ENCODE peak calls at places on chromosomes 5 and 9, in six cellular contexts. Q is amniotic epithelial cell; P is amygdala; M is midbrain; R is renal cortical epithelial cell; G is stimulated activated naive CD8-positive, alpha-beta T cell treated with anti-CD3 and anti-CD28 coated beads, Interleukin-15, Interleukin-2, amounts not matched to agents 100 U/mL and 50 U/mL, for 24 hours. V is an unnamed sample.

GRCh38 chr9:91302831-91303230 is 58.9 kb downstream of the AUH start:
- DNase-seq in M (no peak), P (no peak), G (no peak), Q (peak; percentile 81), R (peak; percentile 81), V (peak; percentile 92)

GRCh38 chr5:132221781-132222648 is 5.6 kb downstream of the P4HA2 start:
- DNase-seq in M (peak; percentile 17), P (no peak), G (no peak), R (no peak), Q (peak; percentile 38), V (peak; percentile 46)

GRCh38 chr9:137114613-137115393 is at the start of gene DPP7:
- DNase-seq in G (peak; percentile 88), M (peak; percentile 82), R (no peak), Q (peak; percentile 38), P (peak; percentile 85), V (peak; percentile 63)

GRCh38 chr9:137269231-137269772 is 8.2 kb upstream of the TOR4A start:
- DNase-seq in Q (peak; percentile 21), G (no peak), P (no peak), M (no peak), R (peak; percentile 33), V (peak; percentile 89)

GRCh38 chr9:75382126-75382525 is 293.8 kb downstream of the OSTF1 start:
- DNase-seq in P (no peak), R (peak; percentile 52), M (no peak), G (no peak), Q (no peak), V (no peak)

GRCh38 chr5:126913316-126913715 is 117.0 kb downstream of the MARCHF3 start:
- DNase-seq in R (no peak), Q (no peak), M (no peak), G (no peak), P (no peak), V (no peak)

GRCh38 chr5:153523831-153524230 is 33.4 kb downstream of the GRIA1 start:
- DNase-seq in P (no peak), G (no peak), Q (peak; percentile 79), R (peak; percentile 75), M (no peak), V (peak; percentile 87)

GRCh38 chr9:105154723-105155191 is 89.7 kb upstream of the SLC44A1 start:
- DNase-seq in R (peak; percentile 67), Q (peak; percentile 80), P (no peak), M (no peak), G (no peak), V (peak; percentile 74)

GRCh38 chr9:133050781-133051180 is 11.0 kb upstream of the CEL start:
- DNase-seq in P (no peak), Q (peak; percentile 12), G (no peak), M (no peak), R (no peak), V (no peak)

GRCh38 chr5:148113243-148113642 is 49.5 kb downstream of the SPINK5 start:
- DNase-seq in M (no peak), Q (no peak), G (no peak), P (no peak), R (no peak), V (no peak)

GRCh38 chr5:124741711-124742496 is 4.5 kb downstream of the ZNF608 start:
- DNase-seq in P (no peak), M (peak; percentile 45), G (no peak), Q (peak; percentile 97), R (peak; percentile 99), V (peak; percentile 66)

GRCh38 chr9:105373723-105374122 is 74.1 kb upstream of the FSD1L start:
- DNase-seq in Q (no peak), M (no peak), P (no peak), R (no peak), G (no peak), V (no peak)

GRCh38 chr9:8649157-8649556 is 849.6 kb upstream of the DMAC1 start:
- DNase-seq in R (no peak), M (no peak), P (no peak), Q (no peak), G (no peak), V (no peak)

GRCh38 chr5:129363991-129364390 is 96.1 kb upstream of the ADAMTS19 start:
- DNase-seq in G (no peak), M (no peak), R (no peak), Q (no peak), P (no peak), V (no peak)

GRCh38 chr5:44868541-44868940 is 59.8 kb downstream of the MRPS30 start:
- DNase-seq in M (no peak), Q (no peak), G (no peak), R (peak; percentile 66), P (no peak), V (no peak)

GRCh38 chr5:191949-192690 is 825 bp downstream of the LRRC14B start:
- DNase-seq in Q (no peak), R (no peak), P (no peak), M (no peak), G (no peak), V (no peak)

GRCh38 chr5:115655994-115656393 is 30.2 kb upstream of the TMED7 start:
- DNase-seq in P (no peak), M (no peak), Q (no peak), G (no peak), R (no peak), V (no peak)

GRCh38 chr5:171945066-171945465 is 61.4 kb downstream of the FBXW11 start:
- DNase-seq in P (no peak), G (no peak), M (no peak), Q (peak; percentile 74), R (peak; percentile 50), V (peak; percentile 40)

GRCh38 chr9:81489048-81489447 is 200.3 kb downstream of the TLE1 start:
- DNase-seq in Q (peak; percentile 15), R (no peak), M (no peak), G (no peak), P (no peak), V (no peak)

GRCh38 chr9:135330307-135330631 is 149.3 kb upstream of the PPP1R26 start:
- DNase-seq in P (no peak), R (no peak), M (no peak), Q (no peak), G (no peak), V (no peak)

GRCh38 chr9:116594552-116594951 is 92.6 kb upstream of the TRIM32 start:
- DNase-seq in P (no peak), Q (peak; percentile 69), M (no peak), G (no peak), R (peak; percentile 89), V (peak; percentile 91)

GRCh38 chr5:37840036-37840909 is at the start of gene GDNF:
- DNase-seq in M (peak; percentile 52), G (peak; percentile 7), Q (peak; percentile 42), P (peak; percentile 55), R (no peak), V (peak; percentile 88)

GRCh38 chr5:135566422-135567416 is 12.1 kb downstream of the CXCL14 start:
- DNase-seq in P (no peak), Q (no peak), M (no peak), R (peak; percentile 52), G (no peak), V (no peak)

GRCh38 chr5:176818391-176819098 is 8.2 kb downstream of the UNC5A start:
- DNase-seq in Q (no peak), R (peak; percentile 75), P (no peak), M (no peak), G (peak; percentile 47), V (no peak)

GRCh38 chr9:36136894-36137391 is 410 bp downstream of the GLIPR2 start:
- DNase-seq in G (no peak), R (no peak), Q (no peak), M (peak; percentile 30), P (no peak), V (peak; percentile 27)

GRCh38 chr9:4423207-4423610 is 67.1 kb upstream of the SLC1A1 start:
- DNase-seq in M (no peak), G (no peak), R (no peak), P (no peak), Q (no peak), V (no peak)

GRCh38 chr9:113953541-113953940 is 77.4 kb downstream of the ZNF618 start:
- DNase-seq in M (no peak), R (no peak), Q (no peak), G (no peak), P (no peak), V (peak; percentile 64)

GRCh38 chr9:88773627-88774244 is 217.5 kb upstream of the S1PR3 start:
- DNase-seq in G (no peak), M (no peak), P (no peak), R (no peak), Q (peak; percentile 27), V (peak; percentile 50)

V was measured in EH.